ENCODE peak calls at places on chromosomes 13 and 19, in eight cellular contexts. R is esophagus squamous epithelium, E is stomach, I is breast epithelium, P is thyroid gland, V is uterus, W is upper lobe of left lung, O is vagina. A is an unnamed sample.

GRCh38 chr19:40472516-40472915 is 5.7 kb downstream of the SPTBN4 start:
- DNase-seq in R (no peak), E (no peak), I (no peak), P (no peak), V (no peak), W (no peak), O (no peak), A (no peak)

GRCh38 chr19:47228937-47229673 is 1.9 kb downstream of the BBC3 start:
- DNase-seq in R (no peak), E (no peak), I (peak; percentile 35), P (no peak), V (no peak), W (peak; percentile 42), O (no peak), A (no peak)

GRCh38 chr19:1513492-1514294 is 874 bp upstream of the ADAMTSL5 start:
- DNase-seq in R (no peak), E (peak; percentile 53), I (no peak), P (no peak), V (peak; percentile 58), W (peak; percentile 39), O (no peak), A (peak; percentile 40)

GRCh38 chr19:2149980-2150793 is 1.2 kb downstream of the AP3D1 start:
- DNase-seq in R (no peak), E (no peak), I (peak; percentile 60), P (peak; percentile 26), V (no peak), W (peak; percentile 65), O (peak; percentile 95), A (peak; percentile 50)

GRCh38 chr13:72097568-72097967 is 230.6 kb upstream of the DACH1 start:
- DNase-seq in R (no peak), E (no peak), I (no peak), P (no peak), V (no peak), W (no peak), O (no peak), A (no peak)

GRCh38 chr19:46739290-46739771 is 6.5 kb upstream of the FKRP start:
- DNase-seq in R (no peak), E (no peak), I (peak; percentile 61), P (no peak), V (peak; percentile 64), W (no peak), O (no peak), A (no peak)

GRCh38 chr19:1270854-1271527 is 1.9 kb downstream of the CIRBP start:
- DNase-seq in R (no peak), E (no peak), I (no peak), P (peak; percentile 40), V (no peak), W (peak; percentile 56), O (no peak), A (peak; percentile 46)

GRCh38 chr13:25738342-25738771 is 313.5 kb downstream of the SHISA2 start:
- DNase-seq in R (no peak), E (peak; percentile 37), I (no peak), P (no peak), V (no peak), W (no peak), O (no peak), A (peak; percentile 34)

GRCh38 chr13:110298566-110299321 is 8.2 kb downstream of the COL4A1 start:
- DNase-seq in R (no peak), E (no peak), I (no peak), P (no peak), V (peak; percentile 37), W (no peak), O (no peak), A (no peak)

GRCh38 chr19:35455616-35456201 is 7.7 kb downstream of the FFAR2 start:
- DNase-seq in R (no peak), E (no peak), I (no peak), P (no peak), V (no peak), W (no peak), O (no peak), A (no peak)

GRCh38 chr19:35451278-35452096 is 3.4 kb downstream of the FFAR2 start:
- DNase-seq in R (no peak), E (no peak), I (no peak), P (no peak), V (no peak), W (no peak), O (no peak), A (no peak)

GRCh38 chr19:35458192-35458591 is 10.1 kb downstream of the FFAR2 start:
- DNase-seq in R (no peak), E (no peak), I (no peak), P (no peak), V (no peak), W (no peak), O (no peak), A (no peak)

GRCh38 chr19:35457173-35457572 is 9.1 kb downstream of the FFAR2 start:
- DNase-seq in R (no peak), E (no peak), I (no peak), P (no peak), V (no peak), W (no peak), O (no peak), A (no peak)

GRCh38 chr19:35454663-35455062 is 6.6 kb downstream of the FFAR2 start:
- DNase-seq in R (no peak), E (no peak), I (no peak), P (no peak), V (no peak), W (no peak), O (no peak), A (no peak)
- H3K4me3 ChIP-seq in R (no peak overlapping the region), E (no peak overlapping the region), I (no peak overlapping the region), P (no peak overlapping the region), V (no peak overlapping the region), W (no peak overlapping the region), O (no peak overlapping the region), A (no peak overlapping the region)

GRCh38 chr19:57438925-57439324 is 3.8 kb downstream of the ZNF749 start:
- DNase-seq in R (no peak), E (no peak), I (no peak), P (no peak), V (no peak), W (no peak), O (no peak), A (no peak)

GRCh38 chr19:57437931-57438330 is 2.8 kb downstream of the ZNF749 start:
- DNase-seq in R (no peak), E (no peak), I (no peak), P (no peak), V (no peak), W (no peak), O (no peak), A (no peak)

GRCh38 chr19:57436392-57436791 is 1.3 kb downstream of the ZNF749 start:
- DNase-seq in R (no peak), E (no peak), I (no peak), P (no peak), V (no peak), W (no peak), O (no peak), A (no peak)

GRCh38 chr19:57435062-57435978 is at the start of gene ZNF749:
- DNase-seq in R (peak; percentile 97), E (peak; percentile 98), I (peak; percentile 99), P (peak; percentile 99), V (peak; percentile 96), W (peak; percentile 99), O (no peak), A (peak; percentile 100)

GRCh38 chr19:57434386-57435061 is 601 bp upstream of the ZNF749 start:
- DNase-seq in R (no peak), E (no peak), I (no peak), P (no peak), V (no peak), W (no peak), O (no peak), A (no peak)
- H3K27ac ChIP-seq in R (no peak overlapping the region), E (peak overlapping the region; percentile 75), I (no peak overlapping the region), P (no peak overlapping the region), V (no peak overlapping the region), W (no peak overlapping the region), O (no peak overlapping the region), A (no peak overlapping the region)

DNA sequence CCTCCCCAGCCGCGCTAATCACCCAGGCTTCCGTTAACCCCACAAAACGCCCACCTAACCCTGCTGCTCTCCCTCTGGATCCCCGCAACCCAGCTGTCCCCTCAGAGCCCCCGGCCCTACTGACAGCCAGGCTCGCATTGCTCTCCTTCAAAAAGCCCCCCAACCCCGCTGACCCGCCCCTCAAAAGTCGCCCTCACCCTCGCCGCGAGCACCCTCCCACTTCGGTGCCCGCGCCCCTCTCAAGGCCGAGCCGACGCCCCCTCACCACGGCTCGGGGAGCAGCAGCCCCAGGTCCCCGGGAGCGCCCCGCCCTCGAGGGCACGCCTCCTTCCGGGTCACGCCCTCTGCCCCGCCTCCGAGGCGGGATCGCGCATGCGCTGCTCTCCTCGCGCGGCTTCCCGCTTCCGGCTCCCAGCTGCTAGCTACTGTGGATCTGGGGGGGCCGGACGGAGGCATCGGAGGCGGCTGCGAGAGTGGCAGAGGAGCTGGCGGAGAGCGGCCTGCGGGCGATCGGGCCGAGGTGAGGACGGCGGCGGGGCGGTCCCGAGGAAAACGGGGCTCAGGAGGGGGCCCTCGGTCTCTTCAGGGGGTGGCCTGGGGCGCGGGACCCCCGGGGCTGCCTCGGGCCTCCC is 46.1 kb downstream of the ARHGEF18 start:
- DNase-seq in R (peak; percentile 28), E (peak; percentile 94), I (peak; percentile 79), P (peak; percentile 84), V (peak; percentile 94), W (peak; percentile 91), O (no peak), A (peak; percentile 88)
- TF ChIP-seq POLR2A in R (peak; percentile 88), E (no peak), I (peak; percentile 46), P (peak; percentile 74), V (no peak), W (no peak), O (peak; percentile 41), A (peak; percentile 70)

GRCh38 chr13:113921763-113922162 is 52.1 kb downstream of the C13orf46 start:
- DNase-seq in R (no peak), E (peak; percentile 2), I (peak; percentile 7), P (no peak), V (no peak), W (no peak), O (no peak), A (no peak)

GRCh38 chr13:113920606-113921306 is 53.1 kb downstream of the C13orf46 start:
- DNase-seq in R (no peak), E (peak; percentile 10), I (peak; percentile 15), P (no peak), V (no peak), W (peak; percentile 10), O (peak; percentile 84), A (no peak)

GRCh38 chr13:113922412-113923118 is 51.3 kb downstream of the C13orf46 start:
- DNase-seq in R (no peak), E (peak; percentile 11), I (peak; percentile 6), P (no peak), V (peak; percentile 10), W (peak; percentile 7), O (peak; percentile 61), A (no peak)

GRCh38 chr13:113924184-113924583 is 49.7 kb downstream of the C13orf46 start:
- DNase-seq in R (no peak), E (peak; percentile 2), I (no peak), P (no peak), V (no peak), W (no peak), O (peak; percentile 22), A (no peak)

DNA sequence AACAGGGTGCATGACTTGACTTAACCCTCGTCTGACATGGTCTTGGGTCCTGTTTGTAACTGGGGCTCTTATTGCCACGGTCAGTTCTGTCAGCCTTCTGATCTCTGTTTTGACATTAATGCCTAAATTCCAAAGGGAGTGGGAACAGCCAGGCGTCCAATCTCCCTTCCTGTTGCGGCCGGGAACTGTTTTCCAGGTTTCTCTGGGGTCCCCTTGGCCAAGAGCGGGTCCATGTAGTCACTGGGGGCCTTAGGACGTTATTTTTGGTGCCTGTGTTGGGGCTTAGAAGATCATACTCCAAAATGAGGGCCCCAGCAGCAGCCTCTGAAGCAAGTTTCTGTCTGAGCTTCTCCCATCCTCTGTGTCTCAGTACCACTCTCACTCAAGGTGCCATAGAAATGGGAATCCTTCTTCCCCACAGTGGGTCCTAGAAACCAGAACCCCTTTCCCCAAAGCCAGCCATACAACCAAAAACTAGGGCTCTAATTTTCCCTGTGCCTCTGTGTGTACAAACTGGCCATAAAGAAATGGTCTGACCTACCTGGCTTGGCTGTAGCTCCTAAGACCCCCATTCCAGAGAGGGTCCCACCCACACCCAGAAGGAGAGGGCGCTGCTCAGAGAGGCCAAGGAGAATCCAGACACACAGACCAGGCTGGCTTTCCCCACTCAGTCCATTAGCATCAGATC is 50.4 kb downstream of the C13orf46 start:
- DNase-seq in R (no peak), E (no peak), I (peak; percentile 10), P (no peak), V (no peak), W (peak; percentile 3), O (peak; percentile 72), A (no peak)
- H3K4me3 ChIP-seq in R (no peak overlapping the region), E (no peak overlapping the region), I (no peak overlapping the region), P (no peak overlapping the region), V (no peak overlapping the region), W (no peak overlapping the region), O (no peak overlapping the region), A (no peak overlapping the region)